ENCODE peak calls at places on chromosomes 6 and 20, in four cellular contexts. One of them, this sample, is unnamed.

GRCh38 chr20:23228912-23229311 is 121.7 kb upstream of the NXT1 start:
- DNase-seq in H1: no peak
- DNase-seq in neuronal stem cell: no peak
- DNase-seq in mesenchymal stem cell: peak; percentile 83
- DNase-seq in this sample: no peak

GRCh38 chr20:19780261-19780660 is 22.2 kb downstream of the RIN2 start:
- DNase-seq in neuronal stem cell: no peak
- DNase-seq in H1: no peak
- DNase-seq in mesenchymal stem cell: no peak
- DNase-seq in this sample: no peak

GRCh38 chr6:32905078-32905477 is 35.8 kb downstream of the HLA-DMB start:
- DNase-seq in H1: no peak
- DNase-seq in mesenchymal stem cell: no peak
- DNase-seq in neuronal stem cell: no peak
- DNase-seq in this sample: no peak

GRCh38 chr6:35471836-35472345 is 3.7 kb downstream of the RPL10A start:
- DNase-seq in H1: no peak
- DNase-seq in mesenchymal stem cell: no peak
- DNase-seq in neuronal stem cell: no peak
- DNase-seq in this sample: no peak

GRCh38 chr6:159522877-159523547 is 170.0 kb downstream of the SOD2 start:
- DNase-seq in neuronal stem cell: no peak
- DNase-seq in mesenchymal stem cell: no peak
- DNase-seq in H1: no peak
- DNase-seq in this sample: no peak

GRCh38 chr6:145829102-145829501 is 14.5 kb upstream of the FBXO30 start:
- DNase-seq in neuronal stem cell: no peak
- DNase-seq in mesenchymal stem cell: no peak
- DNase-seq in H1: no peak
- DNase-seq in this sample: no peak

GRCh38 chr6:155541976-155542375 is 86.3 kb upstream of the NOX3 start:
- DNase-seq in neuronal stem cell: no peak
- DNase-seq in H1: no peak
- DNase-seq in mesenchymal stem cell: no peak
- DNase-seq in this sample: no peak

GRCh38 chr20:44219791-44220190 is 9.2 kb upstream of the OSER1 start:
- DNase-seq in neuronal stem cell: no peak
- DNase-seq in mesenchymal stem cell: no peak
- DNase-seq in H1: no peak
- DNase-seq in this sample: peak; percentile 21

GRCh38 chr20:46307139-46307998 is 929 bp downstream of the CDH22 start:
- DNase-seq in neuronal stem cell: peak; percentile 59
- DNase-seq in H1: peak; percentile 49
- DNase-seq in mesenchymal stem cell: peak; percentile 37
- DNase-seq in this sample: peak; percentile 12

GRCh38 chr20:17594443-17594842 is 24.6 kb downstream of the DSTN start:
- DNase-seq in mesenchymal stem cell: peak; percentile 77
- DNase-seq in neuronal stem cell: no peak
- DNase-seq in H1: no peak
- DNase-seq in this sample: peak; percentile 96

GRCh38 chr6:44787254-44787844 is 399.8 kb downstream of the CDC5L start:
- DNase-seq in mesenchymal stem cell: no peak
- DNase-seq in neuronal stem cell: no peak
- DNase-seq in H1: no peak
- DNase-seq in this sample: no peak

GRCh38 chr6:119284861-119285521 is 64.6 kb downstream of the MAN1A1 start:
- DNase-seq in H1: no peak
- DNase-seq in mesenchymal stem cell: no peak
- DNase-seq in neuronal stem cell: no peak
- DNase-seq in this sample: peak; percentile 15

GRCh38 chr6:113875470-113875869 is 18.3 kb downstream of the MARCKS start:
- DNase-seq in H1: no peak
- DNase-seq in neuronal stem cell: no peak
- DNase-seq in mesenchymal stem cell: peak; percentile 34
- DNase-seq in this sample: no peak

GRCh38 chr6:27288136-27289044 is 23.7 kb downstream of the POM121L2 start:
- DNase-seq in mesenchymal stem cell: no peak
- DNase-seq in neuronal stem cell: no peak
- DNase-seq in H1: no peak
- DNase-seq in this sample: no peak

GRCh38 chr6:150068173-150068785 is 642 bp downstream of the ULBP3 start:
- DNase-seq in H1: no peak
- DNase-seq in neuronal stem cell: no peak
- DNase-seq in mesenchymal stem cell: peak; percentile 25
- DNase-seq in this sample: peak; percentile 8

GRCh38 chr6:158467923-158468322 is 92.0 kb upstream of the TMEM181 start:
- DNase-seq in neuronal stem cell: no peak
- DNase-seq in mesenchymal stem cell: no peak
- DNase-seq in H1: no peak
- DNase-seq in this sample: no peak

GRCh38 chr6:33794910-33795615 is 6.1 kb upstream of the LEMD2 start:
- DNase-seq in H1: no peak
- DNase-seq in mesenchymal stem cell: no peak
- DNase-seq in neuronal stem cell: no peak
- DNase-seq in this sample: peak; percentile 88

GRCh38 chr6:32973144-32973854 is 4.9 kb downstream of the BRD2 start:
- DNase-seq in mesenchymal stem cell: peak; percentile 74
- DNase-seq in H1: no peak
- DNase-seq in neuronal stem cell: peak; percentile 63
- DNase-seq in this sample: no peak

GRCh38 chr20:41275181-41275793 is 42.2 kb downstream of the ZHX3 start:
- DNase-seq in H1: no peak
- DNase-seq in neuronal stem cell: no peak
- DNase-seq in mesenchymal stem cell: peak; percentile 23
- DNase-seq in this sample: no peak

GRCh38 chr20:17634666-17635319 is 47.2 kb downstream of the RRBP1 start:
- DNase-seq in mesenchymal stem cell: no peak
- DNase-seq in neuronal stem cell: no peak
- DNase-seq in H1: no peak
- DNase-seq in this sample: no peak

GRCh38 chr20:34581341-34582189 is 23.0 kb downstream of the MAP1LC3A start:
- DNase-seq in H1: no peak
- DNase-seq in neuronal stem cell: no peak
- DNase-seq in mesenchymal stem cell: peak; percentile 63
- DNase-seq in this sample: no peak

GRCh38 chr20:58700823-58701222 is 8.2 kb downstream of the NPEPL1 start:
- DNase-seq in mesenchymal stem cell: no peak
- DNase-seq in neuronal stem cell: no peak
- DNase-seq in H1: no peak
- DNase-seq in this sample: no peak

GRCh38 chr6:44489912-44490604 is 102.6 kb downstream of the CDC5L start:
- DNase-seq in H1: no peak
- DNase-seq in mesenchymal stem cell: peak; percentile 90
- DNase-seq in neuronal stem cell: no peak
- DNase-seq in this sample: peak; percentile 94

GRCh38 chr6:118965354-118965753 is 30.4 kb upstream of the MCM9 start:
- DNase-seq in H1: no peak
- DNase-seq in mesenchymal stem cell: no peak
- DNase-seq in neuronal stem cell: no peak
- DNase-seq in this sample: peak; percentile 37

GRCh38 chr6:1190361-1190760 is 121.5 kb upstream of the FOXQ1 start:
- DNase-seq in neuronal stem cell: no peak
- DNase-seq in H1: peak; percentile 9
- DNase-seq in mesenchymal stem cell: peak; percentile 92
- DNase-seq in this sample: peak; percentile 93

GRCh38 chr6:122947355-122947754 is 48.7 kb upstream of the CLVS2 start:
- DNase-seq in neuronal stem cell: peak; percentile 11
- DNase-seq in H1: no peak
- DNase-seq in mesenchymal stem cell: peak; percentile 7
- DNase-seq in this sample: peak; percentile 49

GRCh38 chr6:107716688-107717089 is 107.4 kb downstream of the SCML4 start:
- DNase-seq in mesenchymal stem cell: peak; percentile 23
- DNase-seq in H1: no peak
- DNase-seq in neuronal stem cell: no peak
- DNase-seq in this sample: no peak

GRCh38 chr20:35776513-35777101 is 4.8 kb downstream of the PHF20 start:
- DNase-seq in H1: no peak
- DNase-seq in neuronal stem cell: no peak
- DNase-seq in mesenchymal stem cell: peak; percentile 48
- DNase-seq in this sample: peak; percentile 82

GRCh38 chr6:152089992-152090391 is 282.5 kb downstream of the ESR1 start:
- DNase-seq in H1: no peak
- DNase-seq in neuronal stem cell: no peak
- DNase-seq in mesenchymal stem cell: peak; percentile 26
- DNase-seq in this sample: peak; percentile 31

GRCh38 chr20:62950741-62951140 is 1.8 kb upstream of the SLC17A9 start:
- DNase-seq in neuronal stem cell: no peak
- DNase-seq in H1: no peak
- DNase-seq in mesenchymal stem cell: no peak
- DNase-seq in this sample: no peak

DNA sequence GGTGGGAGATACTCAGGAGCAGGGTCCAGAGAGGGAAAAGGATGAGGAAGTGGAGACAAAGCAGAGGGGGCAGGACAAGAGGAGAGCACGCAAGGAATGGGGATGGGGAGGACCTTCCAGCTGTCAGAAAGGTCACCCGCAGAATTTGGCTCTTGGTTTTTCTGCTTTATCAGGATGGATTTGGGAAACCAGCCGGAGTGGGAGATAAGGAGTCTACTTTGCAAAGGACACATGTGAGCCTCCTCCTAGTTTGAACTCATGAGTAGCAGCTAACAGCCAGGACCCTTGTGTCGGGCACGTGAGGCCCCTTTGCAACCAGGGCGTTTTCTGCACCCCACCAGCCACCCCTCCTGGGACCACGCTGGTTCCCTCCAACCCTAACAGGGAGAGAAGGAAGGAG is 7.6 kb upstream of the MICA start:
- DNase-seq in mesenchymal stem cell: no peak
- DNase-seq in neuronal stem cell: no peak
- DNase-seq in H1: no peak
- DNase-seq in this sample: no peak
- H2AK5ac ChIP-seq in mesenchymal stem cell: no peak overlapping the region
- H2AK5ac ChIP-seq in neuronal stem cell: no peak overlapping the region
- H2AK5ac ChIP-seq in H1: no peak overlapping the region
- H2AK5ac ChIP-seq in this sample: no peak overlapping the region

GRCh38 chr6:75676377-75676776 is 72.7 kb upstream of the MYO6 start:
- DNase-seq in H1: no peak
- DNase-seq in neuronal stem cell: no peak
- DNase-seq in mesenchymal stem cell: no peak
- DNase-seq in this sample: no peak

GRCh38 chr6:75673885-75674284 is 72.2 kb downstream of the SENP6 start:
- DNase-seq in neuronal stem cell: no peak
- DNase-seq in mesenchymal stem cell: peak; percentile 4
- DNase-seq in H1: no peak
- DNase-seq in this sample: no peak
- H3K36me3 ChIP-seq in neuronal stem cell: peaks cover 5% of the 10 kb centered on the region
- H3K36me3 ChIP-seq in mesenchymal stem cell: peaks cover 88% of the 10 kb centered on the region
- H3K36me3 ChIP-seq in H1: peaks cover 3% of the 10 kb centered on the region
- H3K36me3 ChIP-seq in this sample: peaks cover 11% of the 10 kb centered on the region

DNA sequence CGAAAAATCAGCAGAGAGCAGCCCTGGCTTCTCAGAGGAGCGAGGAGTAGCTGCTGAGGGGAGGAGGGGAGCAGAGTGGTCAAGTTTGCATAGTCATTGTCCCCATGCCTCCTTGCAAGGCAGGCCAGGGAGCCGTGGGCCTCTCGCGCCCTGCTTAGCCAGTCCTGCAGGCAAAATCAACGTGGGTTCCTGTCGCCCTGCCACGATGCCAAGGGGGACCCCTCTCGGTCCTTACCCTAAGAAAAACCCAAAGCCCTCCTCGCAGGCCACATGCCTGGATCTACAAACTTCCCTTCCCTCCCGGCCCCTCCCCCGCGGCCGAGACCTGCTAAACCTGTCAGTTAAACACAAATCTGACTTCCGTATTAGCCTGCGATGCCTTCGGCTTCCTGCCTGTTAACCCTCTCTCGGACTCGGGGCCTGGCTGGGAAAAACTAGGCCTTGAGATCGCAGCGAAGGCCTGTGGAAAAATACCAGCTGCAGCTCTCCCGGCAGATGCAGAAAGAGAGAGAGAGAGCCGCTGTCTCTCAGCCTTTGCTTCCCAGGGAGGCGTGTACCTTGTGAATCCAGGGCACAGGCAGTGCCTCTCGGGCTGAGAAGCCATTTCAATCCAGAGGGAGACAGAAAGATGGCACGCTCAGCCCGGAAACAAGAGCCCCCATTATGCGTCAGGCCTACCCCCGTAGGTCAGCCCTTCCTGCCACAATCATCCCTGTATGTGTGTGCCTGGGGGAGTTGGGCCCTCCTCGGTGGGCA is 975 bp upstream of the ZMYND8 start:
- DNase-seq in H1: no peak
- DNase-seq in neuronal stem cell: no peak
- DNase-seq in mesenchymal stem cell: peak; percentile 99
- DNase-seq in this sample: peak; percentile 97
- H2BK12ac ChIP-seq in H1: peak overlapping the region; percentile 99
- H2BK12ac ChIP-seq in neuronal stem cell: peak overlapping the region; percentile 85
- H2BK12ac ChIP-seq in mesenchymal stem cell: peak overlapping the region; percentile 89
- H2BK12ac ChIP-seq in this sample: peak overlapping the region; percentile 85

GRCh38 chr6:53794073-53794719 is 609 bp upstream of the LRRC1 start:
- DNase-seq in H1: no peak
- DNase-seq in neuronal stem cell: no peak
- DNase-seq in mesenchymal stem cell: peak; percentile 84
- DNase-seq in this sample: peak; percentile 80
- H2AK5ac ChIP-seq in H1: no peak overlapping the region
- H2AK5ac ChIP-seq in neuronal stem cell: no peak overlapping the region
- H2AK5ac ChIP-seq in mesenchymal stem cell: no peak overlapping the region
- H2AK5ac ChIP-seq in this sample: no peak overlapping the region

GRCh38 chr6:31540640-31541039 is 1.2 kb downstream of the DDX39B start:
- DNase-seq in mesenchymal stem cell: no peak
- DNase-seq in neuronal stem cell: no peak
- DNase-seq in H1: no peak
- DNase-seq in this sample: no peak
- H3K36me3 ChIP-seq in mesenchymal stem cell: peaks cover 54% of the 10 kb centered on the region
- H3K36me3 ChIP-seq in neuronal stem cell: peaks cover 37% of the 10 kb centered on the region
- H3K36me3 ChIP-seq in H1: peaks cover 33% of the 10 kb centered on the region
- H3K36me3 ChIP-seq in this sample: peaks cover 25% of the 10 kb centered on the region

GRCh38 chr6:9204171-9204570 is 768.8 kb upstream of the SLC35B3 start:
- DNase-seq in H1: no peak
- DNase-seq in neuronal stem cell: no peak
- DNase-seq in mesenchymal stem cell: no peak
- DNase-seq in this sample: peak; percentile 72
- H2BK12ac ChIP-seq in H1: no peak overlapping the region
- H2BK12ac ChIP-seq in neuronal stem cell: no peak overlapping the region
- H2BK12ac ChIP-seq in mesenchymal stem cell: no peak overlapping the region
- H2BK12ac ChIP-seq in this sample: no peak overlapping the region

GRCh38 chr6:73577605-73578160 is 56.9 kb upstream of the EEF1A1 start:
- DNase-seq in neuronal stem cell: no peak
- DNase-seq in H1: no peak
- DNase-seq in mesenchymal stem cell: no peak
- DNase-seq in this sample: no peak
- H2AK5ac ChIP-seq in neuronal stem cell: no peak overlapping the region
- H2AK5ac ChIP-seq in H1: peak overlapping the region; percentile 79
- H2AK5ac ChIP-seq in mesenchymal stem cell: peak overlapping the region; percentile 93
- H2AK5ac ChIP-seq in this sample: no peak overlapping the region

GRCh38 chr20:21344216-21344615 is 41.1 kb downstream of the XRN2 start:
- DNase-seq in neuronal stem cell: no peak
- DNase-seq in H1: no peak
- DNase-seq in mesenchymal stem cell: no peak
- DNase-seq in this sample: no peak

GRCh38 chr20:21340991-21341722 is 38.0 kb downstream of the XRN2 start:
- DNase-seq in H1: no peak
- DNase-seq in mesenchymal stem cell: no peak
- DNase-seq in neuronal stem cell: no peak
- DNase-seq in this sample: no peak

GRCh38 chr20:21342656-21343345 is 39.7 kb downstream of the XRN2 start:
- DNase-seq in mesenchymal stem cell: no peak
- DNase-seq in H1: no peak
- DNase-seq in neuronal stem cell: no peak
- DNase-seq in this sample: no peak

GRCh38 chr20:21339499-21339898 is 36.4 kb downstream of the XRN2 start:
- DNase-seq in H1: no peak
- DNase-seq in neuronal stem cell: no peak
- DNase-seq in mesenchymal stem cell: no peak
- DNase-seq in this sample: no peak

GRCh38 chr20:21344961-21345360 is 41.8 kb downstream of the XRN2 start:
- DNase-seq in mesenchymal stem cell: no peak
- DNase-seq in neuronal stem cell: no peak
- DNase-seq in H1: no peak
- DNase-seq in this sample: no peak
- H3K36me3 ChIP-seq in mesenchymal stem cell: peaks cover 93% of the 10 kb centered on the region
- H3K36me3 ChIP-seq in neuronal stem cell: peaks cover 8% of the 10 kb centered on the region
- H3K36me3 ChIP-seq in H1: peaks cover 5% of the 10 kb centered on the region
- H3K36me3 ChIP-seq in this sample: peaks cover 9% of the 10 kb centered on the region